ENCODE peak calls at places on chromosomes 5 and 9, in ten cellular contexts. C, W, S, I, B, V, P, N, D and K are unnamed samples.

GRCh38 chr5:147051193-147051592 is 172.6 kb upstream of the PPP2R2B start:
- DNase-seq in C (no peak), W (no peak), S (no peak), I (no peak), B (no peak), V (no peak), P (peak), N (no peak), D (no peak), K (no peak)

GRCh38 chr9:121997791-121998190 is 95.3 kb downstream of the TTLL11 start:
- DNase-seq in C (no peak), W (peak), S (no peak), I (no peak), B (no peak), V (no peak), P (peak), N (no peak), D (no peak), K (no peak)

GRCh38 chr5:2180456-2180855 is 297.7 kb upstream of the IRX4 start:
- DNase-seq in C (no peak), W (no peak), S (no peak), I (no peak), B (no peak), V (no peak), P (no peak), N (no peak), D (no peak), K (no peak)

GRCh38 chr5:132080595-132080994 is 7.0 kb downstream of the CSF2 start:
- DNase-seq in C (no peak), W (no peak), S (no peak), I (no peak), B (no peak), V (no peak), P (no peak), N (no peak), D (no peak), K (no peak)

GRCh38 chr5:55231476-55232193 is 1.8 kb downstream of the CCNO start:
- DNase-seq in C (no peak), W (peak), S (no peak), I (peak), B (peak), V (no peak), P (no peak), N (no peak), D (no peak), K (no peak)

GRCh38 chr5:1429501-1429900 is 15.7 kb downstream of the SLC6A3 start:
- DNase-seq in C (no peak), W (no peak), S (no peak), I (no peak), B (no peak), V (no peak), P (no peak), N (no peak), D (no peak), K (peak)

GRCh38 chr5:64312496-64312895 is 146.9 kb downstream of the RNF180 start:
- DNase-seq in C (no peak), W (no peak), S (no peak), I (no peak), B (no peak), V (no peak), P (no peak), N (no peak), D (no peak), K (no peak)

GRCh38 chr9:126499005-126499910 is 114.5 kb upstream of the LMX1B start:
- DNase-seq in C (peak), W (peak), S (peak), I (peak), B (peak), V (peak), P (peak), N (peak), D (no peak), K (peak)

GRCh38 chr5:160133071-160133917 is 14.0 kb upstream of the PWWP2A start:
- DNase-seq in C (no peak), W (no peak), S (no peak), I (peak), B (peak), V (no peak), P (peak), N (no peak), D (no peak), K (no peak)

GRCh38 chr9:13331320-13331719 is 51.8 kb upstream of the MPDZ start:
- DNase-seq in C (no peak), W (no peak), S (no peak), I (no peak), B (no peak), V (no peak), P (no peak), N (no peak), D (no peak), K (no peak)

GRCh38 chr5:55580042-55580441 is 45.3 kb upstream of the PLPP1 start:
- DNase-seq in C (no peak), W (no peak), S (no peak), I (no peak), B (no peak), V (no peak), P (no peak), N (no peak), D (no peak), K (no peak)

GRCh38 chr5:146633273-146633672 is 117.3 kb upstream of the GPR151 start:
- DNase-seq in C (no peak), W (no peak), S (no peak), I (no peak), B (no peak), V (no peak), P (no peak), N (no peak), D (no peak), K (no peak)

GRCh38 chr9:117696141-117696540 is 8.1 kb upstream of the TLR4 start:
- DNase-seq in C (peak), W (no peak), S (no peak), I (no peak), B (no peak), V (no peak), P (peak), N (no peak), D (no peak), K (no peak)

GRCh38 chr9:8429768-8430167 is 630.2 kb upstream of the DMAC1 start:
- DNase-seq in C (no peak), W (no peak), S (no peak), I (no peak), B (no peak), V (no peak), P (no peak), N (no peak), D (no peak), K (no peak)

GRCh38 chr5:5512496-5512895 is 90.0 kb downstream of the ICE1 start:
- DNase-seq in C (no peak), W (no peak), S (no peak), I (no peak), B (no peak), V (no peak), P (no peak), N (no peak), D (no peak), K (no peak)

GRCh38 chr9:135339378-135339973 is 140.1 kb upstream of the PPP1R26 start:
- DNase-seq in C (no peak), W (no peak), S (no peak), I (no peak), B (no peak), V (no peak), P (no peak), N (no peak), D (no peak), K (no peak)

GRCh38 chr5:9954869-9955268 is 294.8 kb downstream of the ATPSCKMT start:
- DNase-seq in C (no peak), W (no peak), S (no peak), I (no peak), B (no peak), V (no peak), P (no peak), N (no peak), D (no peak), K (no peak)

GRCh38 chr5:122464191-122464590 is 152.2 kb downstream of the SNCAIP start:
- DNase-seq in C (no peak), W (no peak), S (no peak), I (no peak), B (no peak), V (no peak), P (no peak), N (no peak), D (no peak), K (no peak)

GRCh38 chr9:130138791-130139190 is 33.4 kb upstream of the NCS1 start:
- DNase-seq in C (peak), W (no peak), S (no peak), I (peak), B (no peak), V (no peak), P (peak), N (peak), D (no peak), K (no peak)

GRCh38 chr5:65243161-65243560 is 238.6 kb downstream of the ADAMTS6 start:
- DNase-seq in C (no peak), W (no peak), S (no peak), I (no peak), B (no peak), V (no peak), P (no peak), N (no peak), D (no peak), K (no peak)

GRCh38 chr5:123157797-123158528 is 68.9 kb downstream of the PRDM6 start:
- DNase-seq in C (peak), W (no peak), S (no peak), I (peak), B (no peak), V (peak), P (peak), N (no peak), D (no peak), K (no peak)

GRCh38 chr9:136618578-136619547 is 43.9 kb upstream of the EGFL7 start:
- DNase-seq in C (no peak), W (no peak), S (peak), I (no peak), B (no peak), V (no peak), P (no peak), N (peak), D (no peak), K (no peak)